ENCODE peak calls at places on chromosomes 2 and 18, in ten cellular contexts. One of them, this sample, is unnamed.

GRCh38 chr2:235960011-235960715 is 208.0 kb downstream of the GBX2 start:
- DNase-seq in OCI-LY7: no peak
- DNase-seq in A549: no peak
- DNase-seq in stimulated activated CD4-positive, alpha-beta T cell treated with anti-CD3 and anti-CD28 coated beads, Interleukin-2, amount 100 ng/mL, for 24 hours: no peak
- DNase-seq in NCI-H510A treated with DMSO at 0.1 percent for 48 hours: no peak
- DNase-seq in progenitor cell of endocrine pancreas: no peak
- DNase-seq in HTR-8/SVneo: no peak
- DNase-seq in COLO829: no peak
- DNase-seq in non-pigmented ciliary epithelial cell: no peak
- DNase-seq in HCT116: no peak
- DNase-seq in this sample: no peak

GRCh38 chr2:16862474-16862873 is 196.8 kb upstream of the CYRIA start:
- DNase-seq in non-pigmented ciliary epithelial cell: no peak
- DNase-seq in stimulated activated CD4-positive, alpha-beta T cell treated with anti-CD3 and anti-CD28 coated beads, Interleukin-2, amount 100 ng/mL, for 24 hours: no peak
- DNase-seq in HTR-8/SVneo: no peak
- DNase-seq in HCT116: no peak
- DNase-seq in COLO829: no peak
- DNase-seq in OCI-LY7: no peak
- DNase-seq in progenitor cell of endocrine pancreas: no peak
- DNase-seq in NCI-H510A treated with DMSO at 0.1 percent for 48 hours: no peak
- DNase-seq in A549: no peak
- DNase-seq in this sample: no peak

GRCh38 chr2:157691695-157692094 is 63.0 kb upstream of the ACVR1C start:
- DNase-seq in HTR-8/SVneo: no peak
- DNase-seq in NCI-H510A treated with DMSO at 0.1 percent for 48 hours: peak; percentile 18
- DNase-seq in stimulated activated CD4-positive, alpha-beta T cell treated with anti-CD3 and anti-CD28 coated beads, Interleukin-2, amount 100 ng/mL, for 24 hours: no peak
- DNase-seq in HCT116: no peak
- DNase-seq in progenitor cell of endocrine pancreas: no peak
- DNase-seq in A549: no peak
- DNase-seq in COLO829: no peak
- DNase-seq in non-pigmented ciliary epithelial cell: no peak
- DNase-seq in OCI-LY7: no peak
- DNase-seq in this sample: no peak

GRCh38 chr2:54310314-54310713 is 54.3 kb upstream of the TSPYL6 start:
- DNase-seq in HCT116: no peak
- DNase-seq in OCI-LY7: no peak
- DNase-seq in NCI-H510A treated with DMSO at 0.1 percent for 48 hours: no peak
- DNase-seq in non-pigmented ciliary epithelial cell: no peak
- DNase-seq in stimulated activated CD4-positive, alpha-beta T cell treated with anti-CD3 and anti-CD28 coated beads, Interleukin-2, amount 100 ng/mL, for 24 hours: no peak
- DNase-seq in COLO829: peak; percentile 77
- DNase-seq in A549: no peak
- DNase-seq in HTR-8/SVneo: no peak
- DNase-seq in progenitor cell of endocrine pancreas: no peak
- DNase-seq in this sample: peak; percentile 12

GRCh38 chr2:230891108-230891507 is 26.4 kb downstream of the ITM2C start:
- DNase-seq in COLO829: no peak
- DNase-seq in OCI-LY7: no peak
- DNase-seq in HCT116: no peak
- DNase-seq in A549: no peak
- DNase-seq in non-pigmented ciliary epithelial cell: no peak
- DNase-seq in HTR-8/SVneo: peak; percentile 45
- DNase-seq in NCI-H510A treated with DMSO at 0.1 percent for 48 hours: no peak
- DNase-seq in stimulated activated CD4-positive, alpha-beta T cell treated with anti-CD3 and anti-CD28 coated beads, Interleukin-2, amount 100 ng/mL, for 24 hours: no peak
- DNase-seq in progenitor cell of endocrine pancreas: no peak
- DNase-seq in this sample: no peak

GRCh38 chr2:202237787-202238233 is 587 bp downstream of the SUMO1 start:
- DNase-seq in NCI-H510A treated with DMSO at 0.1 percent for 48 hours: peak; percentile 11
- DNase-seq in OCI-LY7: no peak
- DNase-seq in stimulated activated CD4-positive, alpha-beta T cell treated with anti-CD3 and anti-CD28 coated beads, Interleukin-2, amount 100 ng/mL, for 24 hours: no peak
- DNase-seq in A549: peak; percentile 36
- DNase-seq in COLO829: peak; percentile 29
- DNase-seq in HTR-8/SVneo: peak; percentile 46
- DNase-seq in progenitor cell of endocrine pancreas: peak; percentile 11
- DNase-seq in non-pigmented ciliary epithelial cell: no peak
- DNase-seq in HCT116: no peak
- DNase-seq in this sample: peak; percentile 64

GRCh38 chr2:23530121-23530908 is 145.3 kb downstream of the KLHL29 start:
- DNase-seq in NCI-H510A treated with DMSO at 0.1 percent for 48 hours: peak; percentile 31
- DNase-seq in progenitor cell of endocrine pancreas: no peak
- DNase-seq in non-pigmented ciliary epithelial cell: no peak
- DNase-seq in A549: no peak
- DNase-seq in HCT116: no peak
- DNase-seq in COLO829: no peak
- DNase-seq in HTR-8/SVneo: no peak
- DNase-seq in OCI-LY7: no peak
- DNase-seq in stimulated activated CD4-positive, alpha-beta T cell treated with anti-CD3 and anti-CD28 coated beads, Interleukin-2, amount 100 ng/mL, for 24 hours: no peak
- DNase-seq in this sample: no peak

GRCh38 chr2:128425731-128426620 is 107.3 kb upstream of the HS6ST1 start:
- DNase-seq in HCT116: no peak
- DNase-seq in HTR-8/SVneo: no peak
- DNase-seq in OCI-LY7: no peak
- DNase-seq in A549: peak; percentile 45
- DNase-seq in stimulated activated CD4-positive, alpha-beta T cell treated with anti-CD3 and anti-CD28 coated beads, Interleukin-2, amount 100 ng/mL, for 24 hours: no peak
- DNase-seq in progenitor cell of endocrine pancreas: no peak
- DNase-seq in non-pigmented ciliary epithelial cell: no peak
- DNase-seq in NCI-H510A treated with DMSO at 0.1 percent for 48 hours: no peak
- DNase-seq in COLO829: no peak
- DNase-seq in this sample: peak; percentile 30

GRCh38 chr2:201704536-201704935 is 6.1 kb upstream of the MPP4 start:
- DNase-seq in A549: no peak
- DNase-seq in progenitor cell of endocrine pancreas: no peak
- DNase-seq in NCI-H510A treated with DMSO at 0.1 percent for 48 hours: no peak
- DNase-seq in OCI-LY7: no peak
- DNase-seq in HTR-8/SVneo: no peak
- DNase-seq in stimulated activated CD4-positive, alpha-beta T cell treated with anti-CD3 and anti-CD28 coated beads, Interleukin-2, amount 100 ng/mL, for 24 hours: no peak
- DNase-seq in HCT116: no peak
- DNase-seq in non-pigmented ciliary epithelial cell: no peak
- DNase-seq in COLO829: no peak
- DNase-seq in this sample: no peak

GRCh38 chr2:241064008-241064801 is 37.9 kb downstream of the MTERF4 start:
- DNase-seq in OCI-LY7: no peak
- DNase-seq in NCI-H510A treated with DMSO at 0.1 percent for 48 hours: peak; percentile 79
- DNase-seq in non-pigmented ciliary epithelial cell: no peak
- DNase-seq in HTR-8/SVneo: no peak
- DNase-seq in progenitor cell of endocrine pancreas: peak; percentile 12
- DNase-seq in stimulated activated CD4-positive, alpha-beta T cell treated with anti-CD3 and anti-CD28 coated beads, Interleukin-2, amount 100 ng/mL, for 24 hours: peak; percentile 30
- DNase-seq in COLO829: no peak
- DNase-seq in HCT116: peak; percentile 19
- DNase-seq in A549: peak; percentile 18
- DNase-seq in this sample: no peak

GRCh38 chr2:98469862-98470544 is 25.3 kb downstream of the INPP4A start:
- DNase-seq in non-pigmented ciliary epithelial cell: no peak
- DNase-seq in progenitor cell of endocrine pancreas: no peak
- DNase-seq in OCI-LY7: no peak
- DNase-seq in NCI-H510A treated with DMSO at 0.1 percent for 48 hours: no peak
- DNase-seq in stimulated activated CD4-positive, alpha-beta T cell treated with anti-CD3 and anti-CD28 coated beads, Interleukin-2, amount 100 ng/mL, for 24 hours: no peak
- DNase-seq in COLO829: no peak
- DNase-seq in HCT116: no peak
- DNase-seq in HTR-8/SVneo: no peak
- DNase-seq in A549: no peak
- DNase-seq in this sample: no peak

GRCh38 chr2:234951386-234952269 is at the start of gene SH3BP4:
- DNase-seq in HCT116: no peak
- DNase-seq in stimulated activated CD4-positive, alpha-beta T cell treated with anti-CD3 and anti-CD28 coated beads, Interleukin-2, amount 100 ng/mL, for 24 hours: peak; percentile 32
- DNase-seq in A549: peak; percentile 68
- DNase-seq in progenitor cell of endocrine pancreas: peak; percentile 72
- DNase-seq in HTR-8/SVneo: peak; percentile 83
- DNase-seq in NCI-H510A treated with DMSO at 0.1 percent for 48 hours: peak; percentile 67
- DNase-seq in COLO829: peak; percentile 69
- DNase-seq in non-pigmented ciliary epithelial cell: no peak
- DNase-seq in OCI-LY7: no peak
- DNase-seq in this sample: peak; percentile 90

GRCh38 chr2:46098606-46099005 is 198.6 kb upstream of the EPAS1 start:
- DNase-seq in non-pigmented ciliary epithelial cell: no peak
- DNase-seq in HTR-8/SVneo: peak; percentile 53
- DNase-seq in NCI-H510A treated with DMSO at 0.1 percent for 48 hours: no peak
- DNase-seq in A549: peak; percentile 80
- DNase-seq in COLO829: peak; percentile 46
- DNase-seq in stimulated activated CD4-positive, alpha-beta T cell treated with anti-CD3 and anti-CD28 coated beads, Interleukin-2, amount 100 ng/mL, for 24 hours: no peak
- DNase-seq in progenitor cell of endocrine pancreas: no peak
- DNase-seq in HCT116: no peak
- DNase-seq in OCI-LY7: no peak
- DNase-seq in this sample: peak; percentile 81

GRCh38 chr2:127957240-127957639 is 70.6 kb downstream of the SAP130 start:
- DNase-seq in OCI-LY7: no peak
- DNase-seq in COLO829: no peak
- DNase-seq in NCI-H510A treated with DMSO at 0.1 percent for 48 hours: no peak
- DNase-seq in non-pigmented ciliary epithelial cell: no peak
- DNase-seq in HCT116: no peak
- DNase-seq in HTR-8/SVneo: no peak
- DNase-seq in progenitor cell of endocrine pancreas: no peak
- DNase-seq in stimulated activated CD4-positive, alpha-beta T cell treated with anti-CD3 and anti-CD28 coated beads, Interleukin-2, amount 100 ng/mL, for 24 hours: no peak
- DNase-seq in A549: no peak
- DNase-seq in this sample: no peak

GRCh38 chr2:28624798-28625701 is 126.6 kb upstream of the PPP1CB start:
- DNase-seq in COLO829: no peak
- DNase-seq in progenitor cell of endocrine pancreas: no peak
- DNase-seq in HTR-8/SVneo: no peak
- DNase-seq in non-pigmented ciliary epithelial cell: no peak
- DNase-seq in stimulated activated CD4-positive, alpha-beta T cell treated with anti-CD3 and anti-CD28 coated beads, Interleukin-2, amount 100 ng/mL, for 24 hours: peak; percentile 70
- DNase-seq in A549: no peak
- DNase-seq in NCI-H510A treated with DMSO at 0.1 percent for 48 hours: peak; percentile 7
- DNase-seq in OCI-LY7: no peak
- DNase-seq in HCT116: no peak
- DNase-seq in this sample: peak; percentile 38

GRCh38 chr18:48940854-48941531 is 9.8 kb downstream of the SMAD7 start:
- DNase-seq in non-pigmented ciliary epithelial cell: no peak
- DNase-seq in progenitor cell of endocrine pancreas: no peak
- DNase-seq in HTR-8/SVneo: no peak
- DNase-seq in OCI-LY7: no peak
- DNase-seq in NCI-H510A treated with DMSO at 0.1 percent for 48 hours: no peak
- DNase-seq in HCT116: no peak
- DNase-seq in A549: no peak
- DNase-seq in COLO829: no peak
- DNase-seq in stimulated activated CD4-positive, alpha-beta T cell treated with anti-CD3 and anti-CD28 coated beads, Interleukin-2, amount 100 ng/mL, for 24 hours: peak; percentile 69
- DNase-seq in this sample: no peak

GRCh38 chr2:233453916-233454315 is 99.6 kb downstream of the DGKD start:
- DNase-seq in OCI-LY7: no peak
- DNase-seq in stimulated activated CD4-positive, alpha-beta T cell treated with anti-CD3 and anti-CD28 coated beads, Interleukin-2, amount 100 ng/mL, for 24 hours: no peak
- DNase-seq in A549: no peak
- DNase-seq in non-pigmented ciliary epithelial cell: no peak
- DNase-seq in progenitor cell of endocrine pancreas: no peak
- DNase-seq in HTR-8/SVneo: no peak
- DNase-seq in NCI-H510A treated with DMSO at 0.1 percent for 48 hours: no peak
- DNase-seq in COLO829: no peak
- DNase-seq in HCT116: no peak
- DNase-seq in this sample: no peak

GRCh38 chr18:59685501-59685900 is 11.7 kb downstream of the CCBE1 start:
- DNase-seq in A549: no peak
- DNase-seq in progenitor cell of endocrine pancreas: no peak
- DNase-seq in NCI-H510A treated with DMSO at 0.1 percent for 48 hours: no peak
- DNase-seq in COLO829: no peak
- DNase-seq in stimulated activated CD4-positive, alpha-beta T cell treated with anti-CD3 and anti-CD28 coated beads, Interleukin-2, amount 100 ng/mL, for 24 hours: no peak
- DNase-seq in HCT116: no peak
- DNase-seq in HTR-8/SVneo: no peak
- DNase-seq in OCI-LY7: no peak
- DNase-seq in non-pigmented ciliary epithelial cell: no peak
- DNase-seq in this sample: no peak

GRCh38 chr18:59269563-59270214 is 3.6 kb downstream of the RAX start:
- DNase-seq in HCT116: no peak
- DNase-seq in NCI-H510A treated with DMSO at 0.1 percent for 48 hours: peak; percentile 55
- DNase-seq in progenitor cell of endocrine pancreas: no peak
- DNase-seq in HTR-8/SVneo: no peak
- DNase-seq in non-pigmented ciliary epithelial cell: no peak
- DNase-seq in COLO829: no peak
- DNase-seq in A549: no peak
- DNase-seq in OCI-LY7: no peak
- DNase-seq in stimulated activated CD4-positive, alpha-beta T cell treated with anti-CD3 and anti-CD28 coated beads, Interleukin-2, amount 100 ng/mL, for 24 hours: no peak
- DNase-seq in this sample: no peak

This sample was measured in foreskin fibroblast.